ENCODE peak calls at places on chromosome 18, in nine cellular contexts. J is adrenal gland, D is transverse colon, B is stomach, I is endothelial cell of umbilical vein, R is GM12878, T is K562, H is upper lobe of left lung, U is breast epithelium. X is an unnamed sample.

GRCh38 chr18:12934454-12935071 is 13.2 kb upstream of the SEH1L start:
- DNase-seq in J (peak), U (peak), H (no peak), T (peak), R (peak), I (peak), D (peak), B (peak), X (peak)

GRCh38 chr18:24414349-24415003 is 12.0 kb upstream of the IMPACT start:
- DNase-seq in I (no peak), T (no peak), R (no peak), H (no peak), U (no peak), D (no peak), J (no peak), B (no peak), X (no peak)

GRCh38 chr18:1657888-1658287 is 753.2 kb downstream of the ADCYAP1 start:
- DNase-seq in R (no peak), B (no peak), T (no peak), D (no peak), H (no peak), J (no peak), U (no peak), I (no peak), X (no peak)

GRCh38 chr18:9707381-9708056 is 582 bp upstream of the RAB31 start:
- DNase-seq in D (no peak), J (no peak), U (no peak), B (no peak), R (no peak), H (no peak), T (no peak), I (peak), X (peak)

GRCh38 chr18:79477711-79478483 is 82.2 kb downstream of the NFATC1 start:
- DNase-seq in J (peak), T (no peak), R (no peak), I (no peak), B (no peak), U (no peak), D (no peak), H (peak), X (peak)

GRCh38 chr18:79511271-79511670 is 115.5 kb downstream of the NFATC1 start:
- DNase-seq in H (no peak), D (peak), U (peak), T (no peak), I (no peak), J (peak), R (no peak), B (peak), X (peak)

GRCh38 chr18:23703057-23703986 is 14.1 kb downstream of the LAMA3 start:
- DNase-seq in B (no peak), U (no peak), D (no peak), J (peak), H (no peak), R (no peak), T (peak), I (peak), X (no peak)

GRCh38 chr18:23668731-23669130 is 6.0 kb upstream of the ANKRD29 start:
- DNase-seq in R (no peak), T (no peak), D (peak), H (no peak), I (no peak), J (no peak), B (peak), U (no peak), X (no peak)

GRCh38 chr18:12234451-12235190 is 19.5 kb upstream of the CIDEA start:
- DNase-seq in B (no peak), D (no peak), T (peak), H (no peak), I (no peak), U (no peak), R (no peak), J (no peak), X (no peak)

GRCh38 chr18:70037453-70038061 is 89.9 kb upstream of the CD226 start:
- DNase-seq in T (no peak), U (no peak), H (no peak), I (no peak), R (no peak), J (no peak), D (no peak), B (no peak), X (no peak)

GRCh38 chr18:48885951-48886400 is 64.8 kb downstream of the SMAD7 start:
- DNase-seq in I (no peak), U (no peak), H (peak), T (no peak), J (no peak), R (no peak), D (no peak), B (no peak), X (no peak)

GRCh38 chr18:73768043-73768442 is 379.6 kb downstream of the FBXO15 start:
- DNase-seq in D (no peak), T (no peak), H (no peak), R (no peak), B (no peak), U (no peak), J (no peak), I (no peak), X (no peak)

GRCh38 chr18:70425236-70425635 is 136.4 kb downstream of the SOCS6 start:
- DNase-seq in J (no peak), U (no peak), B (no peak), H (no peak), I (no peak), D (no peak), R (no peak), T (no peak), X (no peak)

GRCh38 chr18:13376298-13376840 is 157.8 kb downstream of the LDLRAD4 start:
- DNase-seq in D (no peak), T (no peak), J (no peak), I (no peak), B (no peak), R (no peak), U (no peak), H (peak), X (no peak)

GRCh38 chr18:48486762-48487161 is 52.1 kb upstream of the CTIF start:
- DNase-seq in B (no peak), D (no peak), I (peak), H (no peak), T (no peak), J (no peak), U (no peak), R (no peak), X (no peak)

GRCh38 chr18:58325521-58325908 is 281.5 kb downstream of the NEDD4L start:
- DNase-seq in J (no peak), H (no peak), U (no peak), B (no peak), T (no peak), D (no peak), R (no peak), I (no peak), X (no peak)

GRCh38 chr18:23460285-23461273 is 7.5 kb downstream of the RIOK3 start:
- DNase-seq in T (no peak), H (no peak), J (no peak), I (no peak), D (peak), R (no peak), B (no peak), U (no peak), X (no peak)

GRCh38 chr18:46886893-46887292 is 30.4 kb downstream of the PIAS2 start:
- DNase-seq in B (no peak), J (no peak), D (no peak), R (no peak), T (no peak), I (no peak), H (no peak), U (no peak), X (no peak)

GRCh38 chr18:57768557-57769326 is 34.4 kb downstream of the ATP8B1 start:
- DNase-seq in B (no peak), R (no peak), U (no peak), H (no peak), D (no peak), I (peak), J (no peak), T (no peak), X (no peak)

GRCh38 chr18:68724021-68724420 is 9.1 kb upstream of the TMX3 start:
- DNase-seq in T (no peak), B (no peak), R (no peak), H (no peak), J (no peak), I (no peak), U (no peak), D (no peak), X (no peak)

GRCh38 chr18:21682276-21683051 is 22.1 kb downstream of the ABHD3 start:
- DNase-seq in J (no peak), U (no peak), R (peak), D (no peak), B (no peak), T (no peak), I (peak), H (no peak), X (no peak)

GRCh38 chr18:58299135-58299473 is 255.1 kb downstream of the NEDD4L start:
- DNase-seq in J (no peak), B (no peak), T (no peak), R (no peak), U (no peak), H (no peak), D (no peak), I (no peak), X (no peak)

GRCh38 chr18:35624140-35624539 is 42.6 kb downstream of the GALNT1 start:
- DNase-seq in H (no peak), J (no peak), D (no peak), U (no peak), I (no peak), B (no peak), T (no peak), R (peak), X (no peak)

GRCh38 chr18:65257157-65257556 is 493.7 kb upstream of the CDH7 start:
- DNase-seq in T (no peak), J (no peak), H (no peak), B (no peak), R (no peak), I (no peak), U (no peak), D (no peak), X (no peak)

GRCh38 chr18:60804412-60804811 is 431.8 kb upstream of the MC4R start:
- DNase-seq in D (no peak), U (no peak), J (no peak), B (no peak), I (no peak), R (no peak), T (no peak), H (no peak), X (no peak)

GRCh38 chr18:58256316-58257080 is 212.5 kb downstream of the NEDD4L start:
- DNase-seq in B (no peak), U (no peak), J (no peak), D (no peak), R (no peak), I (no peak), T (no peak), H (peak), X (no peak)

GRCh38 chr18:2986150-2986865 is 26.6 kb downstream of the LPIN2 start:
- DNase-seq in H (no peak), T (no peak), B (no peak), R (no peak), J (no peak), D (no peak), I (no peak), U (no peak), X (no peak)

GRCh38 chr18:47946889-47947288 is 16.4 kb upstream of the SMAD2 start:
- DNase-seq in B (no peak), I (no peak), D (no peak), H (no peak), J (no peak), R (no peak), U (no peak), T (no peak), X (no peak)

DNA sequence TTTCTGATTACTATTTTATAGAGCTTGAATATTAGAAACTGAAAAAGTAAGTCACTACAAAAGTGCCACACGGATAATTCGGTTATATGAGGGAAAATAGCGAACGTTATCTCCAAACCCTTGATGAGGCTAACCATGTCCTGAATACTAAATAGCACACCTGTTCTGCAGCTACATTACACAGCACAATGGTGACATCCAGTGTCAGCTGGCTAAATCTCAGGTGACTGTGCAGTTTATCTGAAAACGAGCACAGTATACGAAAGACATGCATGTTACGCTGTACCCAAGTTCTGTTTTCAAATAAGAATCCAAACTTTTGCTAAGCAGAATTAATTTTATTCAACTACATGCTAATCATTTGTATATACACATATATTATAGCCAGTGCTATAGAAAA is 9.0 kb downstream of the CCDC68 start:
- DNase-seq in I (no peak), B (peak), J (no peak), T (no peak), H (no peak), D (no peak), R (no peak), U (no peak), X (no peak)
- TF ChIP-seq CTCF in I (no peak), B (no peak), J (peak), T (peak), H (peak), D (no peak), R (peak), U (peak), X (peak)

DNA sequence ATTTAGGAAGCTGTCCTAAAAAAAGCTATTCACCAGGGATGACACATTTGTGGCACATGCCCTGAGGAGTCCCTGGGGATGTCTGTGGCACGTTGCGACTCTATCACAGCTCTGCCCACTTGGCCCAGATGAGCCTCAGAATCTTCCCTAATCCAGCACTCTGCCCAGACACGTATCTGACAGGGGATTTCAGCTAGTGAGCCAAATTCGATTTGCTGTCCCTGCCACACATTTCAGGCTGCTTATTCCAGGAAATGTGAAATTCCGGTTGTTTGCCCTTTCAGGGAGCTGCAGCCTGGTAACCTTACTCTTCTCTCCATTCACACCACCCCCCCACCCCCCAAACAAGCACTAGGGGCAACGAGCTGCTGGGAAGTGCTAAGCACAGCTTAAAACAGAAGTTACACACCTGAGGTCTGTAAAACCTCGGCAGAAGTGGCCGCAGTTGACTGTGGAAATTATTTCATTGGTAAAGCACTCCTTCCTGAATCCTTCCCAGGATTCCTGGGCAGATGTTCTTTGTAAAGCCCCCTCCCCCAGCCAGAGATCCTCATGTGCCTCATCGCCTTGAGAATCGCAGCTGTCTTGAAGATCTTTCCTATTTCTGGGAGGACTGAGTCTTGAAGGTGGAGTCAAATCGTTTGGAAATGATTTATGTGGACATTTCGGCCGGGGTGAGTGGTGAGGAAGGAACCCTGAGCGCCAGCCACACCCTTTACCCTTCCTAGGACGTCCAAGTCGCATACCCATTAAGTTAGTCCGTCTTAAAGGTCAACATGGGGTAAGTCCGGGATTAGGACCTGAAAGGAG is 85.1 kb upstream of the ZCCHC2 start:
- DNase-seq in I (peak), B (no peak), J (peak), R (no peak), D (peak), U (no peak), T (no peak), H (no peak), X (peak)
- TF ChIP-seq POLR2A in I (no peak), B (no peak), J (peak), R (no peak), D (no peak), U (no peak), T (no peak), H (peak), X (no peak)

GRCh38 chr18:75854174-75854573 is 426.7 kb upstream of the SMIM21 start:
- DNase-seq in B (no peak), I (no peak), J (no peak), U (no peak), H (no peak), T (peak), R (no peak), D (peak), X (no peak)
- TF ChIP-seq CTCF in B (no peak), I (no peak), J (no peak), U (no peak), H (no peak), T (peak), R (peak), D (peak), X (peak)

GRCh38 chr18:50268022-50268747 is 1.9 kb upstream of the CFAP53 start:
- DNase-seq in B (peak), J (peak), D (peak), T (peak), H (peak), U (peak), R (peak), I (peak), X (peak)

GRCh38 chr18:50262977-50263376 is 3.3 kb downstream of the CFAP53 start:
- DNase-seq in B (no peak), T (no peak), R (no peak), J (no peak), D (no peak), I (no peak), H (no peak), U (no peak), X (no peak)

GRCh38 chr18:50266248-50266704 is at the start of gene CFAP53:
- DNase-seq in T (no peak), R (peak), J (peak), I (peak), U (peak), B (peak), D (peak), H (peak), X (peak)
- TF ChIP-seq POLR2A in T (no peak), R (peak), J (no peak), I (no peak), U (peak), B (no peak), D (peak), H (peak), X (no peak)

DNA sequence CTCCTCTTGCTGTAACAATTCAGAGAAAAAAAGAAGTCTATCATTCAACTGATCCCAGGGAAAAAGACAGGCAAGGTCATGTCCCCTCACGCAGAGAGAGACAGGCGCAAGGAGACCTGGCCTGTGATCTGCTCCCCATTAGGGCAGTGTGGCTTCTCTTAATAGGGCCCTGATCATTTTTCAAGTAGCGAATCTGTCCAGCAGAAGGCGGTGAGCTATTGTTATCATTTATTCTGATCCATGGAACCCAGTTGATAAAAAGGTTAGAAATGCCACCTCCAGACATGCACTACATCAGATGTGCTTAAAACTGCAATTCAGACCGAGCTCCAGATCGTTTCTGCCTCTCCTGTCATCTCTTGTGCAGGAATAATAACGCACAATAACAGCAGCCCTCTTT is 1025.6 kb upstream of the PIK3C3 start:
- DNase-seq in J (no peak), D (no peak), T (no peak), I (no peak), B (no peak), H (no peak), R (no peak), U (no peak), X (no peak)
- TF ChIP-seq CTCF in J (no peak), D (no peak), T (no peak), I (no peak), B (no peak), H (no peak), R (no peak), U (no peak), X (no peak)

GRCh38 chr18:51197661-51198424 is at the start of gene MEX3C:
- DNase-seq in R (peak), I (peak), D (peak), T (peak), U (peak), B (peak), J (peak), H (peak), X (peak)

GRCh38 chr18:51196116-51196810 is 1.2 kb downstream of the MEX3C start:
- DNase-seq in I (no peak), J (peak), D (peak), T (peak), R (no peak), B (peak), H (peak), U (no peak), X (peak)

GRCh38 chr18:51195602-51196115 is 1.8 kb downstream of the MEX3C start:
- DNase-seq in J (peak), I (peak), U (no peak), B (no peak), R (no peak), H (no peak), T (no peak), D (peak), X (no peak)

GRCh38 chr18:51195086-51195601 is 2.3 kb downstream of the MEX3C start:
- DNase-seq in J (no peak), U (no peak), H (no peak), D (no peak), I (no peak), B (no peak), R (no peak), T (no peak), X (no peak)

GRCh38 chr18:51196811-51197660 is 445 bp downstream of the MEX3C start:
- DNase-seq in R (no peak), D (peak), J (peak), T (peak), H (peak), I (peak), U (peak), B (peak), X (no peak)
- TF ChIP-seq POLR2A in R (peak), D (peak), J (peak), T (no peak), H (no peak), I (no peak), U (no peak), B (no peak), X (no peak)

DNA sequence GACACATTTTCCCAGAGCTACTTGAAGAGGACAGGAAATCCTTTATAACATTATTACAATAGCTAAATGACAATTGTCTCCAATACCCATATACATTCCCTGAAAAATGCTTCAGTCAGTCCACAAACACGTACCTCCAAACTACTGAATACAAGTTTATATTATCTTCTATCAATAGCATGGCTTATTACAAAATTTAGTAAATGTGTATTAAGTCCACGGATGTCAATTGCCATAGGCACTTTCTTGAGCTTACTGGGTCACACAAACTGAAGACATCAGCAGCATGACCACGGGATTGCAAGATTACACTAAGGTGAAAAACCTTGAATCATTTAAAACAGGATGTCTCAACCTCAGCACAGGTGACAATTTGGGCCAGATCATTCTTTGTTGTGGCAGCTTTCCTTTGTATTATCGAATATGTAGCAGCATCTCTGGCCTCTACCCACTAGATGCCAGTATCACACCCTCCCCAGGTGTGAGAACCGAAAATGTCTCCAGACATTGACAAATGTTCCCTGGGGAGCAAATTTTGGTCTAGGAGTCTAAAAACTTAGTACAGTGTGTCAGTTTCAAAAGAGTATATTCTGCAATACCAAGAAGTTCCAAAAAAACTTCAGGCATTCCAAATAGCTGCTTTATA is 1.4 kb downstream of the MBD2 start:
- DNase-seq in T (no peak), J (peak), H (no peak), I (no peak), U (no peak), B (no peak), R (peak), D (no peak), X (no peak)
- TF ChIP-seq CTCF in T (no peak), J (no peak), H (peak), I (peak), U (peak), B (no peak), R (peak), D (no peak), X (peak)

GRCh38 chr18:50097702-50098101 is 97.2 kb downstream of the MYO5B start:
- DNase-seq in H (no peak), I (no peak), R (no peak), B (peak), D (peak), U (peak), J (no peak), T (no peak), X (no peak)
- TF ChIP-seq POLR2A in H (no peak), I (no peak), R (no peak), B (no peak), D (peak), U (no peak), J (no peak), T (no peak), X (no peak)